ENCODE peak calls at places on chromosomes 11 and 22, in nine cellular contexts. R, N, I, G, C, Y, M, Z and S are unnamed samples.

GRCh38 chr11:126198648-126199047 is 12.8 kb downstream of the RPUSD4 start:
- DNase-seq in M (no peak), R (no peak), Y (no peak), C (no peak), Z (no peak), N (no peak), I (no peak), G (peak; percentile 48), S (no peak)

GRCh38 chr11:12017243-12017678 is 8.8 kb upstream of the DKK3 start:
- DNase-seq in C (no peak), I (no peak), R (no peak), M (no peak), N (no peak), Z (no peak), G (no peak), Y (no peak), S (no peak)

GRCh38 chr22:19495562-19496323 is 16.0 kb downstream of the CDC45 start:
- DNase-seq in M (no peak), N (no peak), I (no peak), Y (no peak), C (no peak), R (no peak), Z (no peak), G (no peak), S (no peak)

GRCh38 chr11:70323811-70324210 is 53.3 kb downstream of the PPFIA1 start:
- DNase-seq in M (no peak), G (no peak), Y (no peak), N (peak; percentile 37), Z (no peak), C (no peak), R (no peak), I (no peak), S (no peak)

GRCh38 chr11:11230802-11231562 is 122.1 kb downstream of the CSNK2A3 start:
- DNase-seq in M (no peak), I (no peak), G (no peak), Z (peak; percentile 59), N (no peak), R (no peak), C (no peak), Y (peak; percentile 22), S (peak; percentile 19)

GRCh38 chr11:6574816-6575715 is 28.4 kb downstream of the RRP8 start:
- DNase-seq in R (no peak), I (no peak), N (no peak), Z (no peak), Y (no peak), G (no peak), M (no peak), C (no peak), S (no peak)

GRCh38 chr11:126830216-126830615 is 170.4 kb downstream of the KIRREL3 start:
- DNase-seq in Y (no peak), N (no peak), C (no peak), M (no peak), Z (no peak), G (no peak), I (no peak), R (no peak), S (no peak)

GRCh38 chr11:1260023-1260501 is 37.2 kb downstream of the MUC5B start:
- DNase-seq in N (no peak), Y (peak; percentile 66), Z (no peak), M (peak; percentile 41), C (peak; percentile 73), G (no peak), R (no peak), I (no peak), S (no peak)

GRCh38 chr11:77512092-77512491 is 38.2 kb upstream of the PAK1 start:
- DNase-seq in Y (no peak), C (no peak), R (no peak), N (peak; percentile 32), G (no peak), Z (no peak), I (no peak), M (no peak), S (no peak)

GRCh38 chr11:77508031-77508430 is 34.1 kb upstream of the PAK1 start:
- DNase-seq in G (no peak), Z (no peak), C (no peak), I (no peak), N (no peak), R (no peak), M (no peak), Y (no peak), S (no peak)

GRCh38 chr11:77505956-77506355 is 32.1 kb upstream of the PAK1 start:
- DNase-seq in I (no peak), G (no peak), N (no peak), C (no peak), Y (no peak), Z (no peak), M (no peak), R (no peak), S (no peak)

GRCh38 chr11:77506857-77507256 is 33.0 kb upstream of the PAK1 start:
- DNase-seq in M (no peak), N (no peak), C (peak; percentile 57), I (no peak), Z (no peak), G (no peak), R (no peak), Y (no peak), S (no peak)

DNA sequence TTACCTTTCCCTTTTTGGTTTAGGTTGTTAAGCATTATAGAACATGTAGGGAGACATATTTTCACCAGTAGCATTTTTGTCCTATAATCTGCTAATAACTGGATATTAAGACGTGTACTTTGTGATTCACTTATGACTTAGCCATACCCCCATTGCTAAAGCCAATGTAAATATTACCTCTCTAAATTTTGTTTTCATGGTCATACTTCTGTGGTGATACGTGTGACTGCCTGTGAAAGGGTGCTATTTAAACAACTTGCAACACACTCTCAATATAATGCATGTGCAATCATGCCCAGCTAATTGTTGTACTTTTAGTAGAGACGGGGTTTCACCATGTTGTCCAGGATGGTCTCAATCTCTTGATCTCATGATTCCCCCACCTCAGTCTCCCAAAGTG is 36.2 kb upstream of the PAK1 start:
- DNase-seq in Y (no peak), G (no peak), N (no peak), M (no peak), R (no peak), C (no peak), Z (no peak), I (no peak), S (no peak)
- TF ChIP-seq POLR2AphosphoS5 in Y (no peak), G (no peak), N (no peak), M (no peak), R (no peak), C (no peak), Z (no peak), I (no peak), S (no peak)

DNA sequence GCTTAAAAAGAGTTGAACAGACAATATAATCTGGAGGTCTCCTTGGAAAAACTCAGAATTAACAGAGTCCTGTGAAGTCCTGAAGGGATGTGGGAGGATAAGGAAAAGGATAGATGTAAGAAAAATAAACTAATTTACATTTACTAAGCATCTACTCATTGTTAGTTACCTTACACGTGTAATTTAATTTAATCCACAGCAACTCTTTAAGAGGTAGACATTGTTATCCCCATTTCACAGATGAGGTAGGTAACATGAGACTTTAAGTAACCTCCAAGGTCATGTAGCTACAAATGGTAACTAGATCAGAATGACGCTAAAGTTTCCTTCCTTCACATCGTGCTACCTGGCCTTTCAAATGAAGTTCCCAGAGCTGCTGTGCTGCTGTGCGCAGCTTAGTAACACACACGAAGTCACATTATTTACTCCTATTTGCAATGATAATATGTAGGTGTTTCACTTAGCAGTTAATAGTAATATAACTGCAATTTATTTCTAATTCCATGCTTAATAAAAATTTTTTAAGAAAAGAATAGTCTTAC is 5.7 kb upstream of the PDE3B start:
- DNase-seq in C (no peak), I (no peak), Z (no peak), M (no peak), R (no peak), Y (no peak), N (no peak), G (no peak), S (no peak)
- TF ChIP-seq POLR2A in C (no peak), I (no peak), Z (no peak), M (no peak), R (no peak), Y (no peak), N (no peak), G (no peak), S (no peak)

GRCh38 chr11:92909214-92909613 is 60.2 kb upstream of the MTNR1B start:
- DNase-seq in Z (no peak), I (no peak), G (no peak), N (no peak), C (no peak), M (no peak), R (no peak), Y (no peak), S (no peak)

GRCh38 chr11:92916299-92916698 is 53.2 kb upstream of the MTNR1B start:
- DNase-seq in R (no peak), C (no peak), Z (no peak), I (no peak), Y (no peak), M (no peak), G (no peak), N (no peak), S (no peak)

GRCh38 chr11:92915551-92915950 is 53.9 kb upstream of the MTNR1B start:
- DNase-seq in Z (no peak), I (no peak), R (no peak), N (no peak), Y (no peak), M (no peak), G (no peak), C (no peak), S (no peak)

DNA sequence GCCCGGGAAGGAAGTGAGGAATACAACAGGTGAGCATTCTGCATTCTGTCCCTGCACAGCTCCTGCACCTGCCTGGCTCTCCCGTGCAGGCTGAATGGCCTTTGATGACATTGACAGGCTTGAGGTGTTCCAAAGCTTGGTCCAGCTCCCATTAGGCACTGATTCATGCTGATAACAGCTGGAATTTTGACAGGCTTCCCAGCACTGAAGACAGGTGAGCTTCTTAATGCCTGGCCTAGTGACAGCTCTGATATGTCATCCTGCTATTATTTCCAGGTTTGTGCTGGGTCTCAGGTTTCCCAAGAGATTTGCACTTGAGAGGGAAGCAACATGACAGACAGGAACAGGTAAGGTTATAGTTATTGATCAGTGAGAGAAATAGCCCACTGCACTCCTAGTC is 58.0 kb upstream of the MTNR1B start:
- DNase-seq in M (no peak), G (no peak), I (no peak), Y (no peak), C (no peak), R (no peak), Z (no peak), N (no peak), S (no peak)
- TF ChIP-seq POLR2AphosphoS5 in M (no peak), G (no peak), I (no peak), Y (no peak), C (no peak), R (no peak), Z (no peak), N (no peak), S (no peak)

DNA sequence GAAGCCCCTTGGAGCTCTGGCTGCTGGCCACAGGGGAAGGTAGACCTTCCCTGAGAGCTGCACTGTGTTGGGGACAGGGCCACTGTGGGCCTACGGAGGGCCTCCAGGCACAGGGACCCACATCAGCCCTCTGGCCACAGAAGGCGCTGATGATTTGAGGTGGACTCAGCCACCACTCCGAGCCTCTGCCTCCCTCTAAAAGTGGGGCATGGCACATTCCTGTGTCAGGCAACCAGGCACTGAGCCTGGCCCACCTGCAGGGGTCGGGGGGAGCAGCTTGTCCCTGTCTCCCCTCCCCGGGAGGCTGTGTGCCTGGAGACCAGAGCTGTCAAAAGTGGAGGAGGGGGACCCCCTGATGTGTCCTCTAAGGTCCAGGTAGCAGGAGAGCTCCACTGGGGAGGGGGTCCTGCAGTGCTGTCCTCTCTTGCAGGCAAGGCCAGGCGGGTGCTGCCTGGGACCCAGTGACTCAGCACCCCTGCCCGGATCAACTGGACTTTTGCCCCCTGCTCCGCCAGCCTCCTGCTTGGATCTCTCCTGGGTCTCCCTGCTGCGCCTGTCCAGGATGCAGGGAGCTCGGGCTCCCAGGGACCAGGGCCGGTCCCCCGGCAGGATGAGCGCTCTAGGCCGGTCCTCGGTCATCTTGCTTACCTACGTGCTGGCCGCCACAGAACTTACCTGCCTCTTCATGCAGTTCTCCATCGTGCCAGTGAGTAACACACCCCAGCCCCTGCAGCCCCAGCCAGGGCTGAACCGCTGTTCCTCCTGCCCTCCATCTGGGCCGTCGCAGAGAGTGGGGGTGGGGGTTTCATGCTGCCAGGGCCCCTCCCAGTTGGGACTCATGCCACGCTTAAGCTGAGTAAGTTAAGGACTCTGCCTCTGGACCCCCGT is 17.5 kb upstream of the CDKN1C start:
- DNase-seq in I (no peak), R (no peak), Y (no peak), G (peak; percentile 84), C (peak; percentile 82), Z (no peak), M (peak; percentile 66), N (no peak), S (no peak)
- TF ChIP-seq POLR2A in I (no peak), R (no peak), Y (no peak), G (no peak), C (peak; percentile 46), Z (no peak), M (no peak), N (no peak), S (no peak)